ENCODE peak calls at places on chromosomes 12 and 14, in seven cellular contexts. X is substantia nigra, R is astrocyte of the cerebellum, B is neural crest cell, A is AG04449, E is GM23338, U is NCI-H1092 treated with DMSO at 0.1 percent for 48 hours. C is an unnamed sample.

GRCh38 chr12:55955800-55956508 is 9.9 kb downstream of the PMEL start:
- DNase-seq in R (no peak), U (no peak), B (no peak), E (peak; percentile 54), A (no peak), X (no peak), C (peak; percentile 71)

GRCh38 chr12:3559601-3560294 is 68.7 kb downstream of the PRMT8 start:
- DNase-seq in A (no peak), U (peak; percentile 66), E (no peak), X (no peak), R (no peak), B (no peak), C (no peak)

GRCh38 chr12:121239704-121240420 is 29.9 kb downstream of the P2RX4 start:
- DNase-seq in U (no peak), B (no peak), X (no peak), E (no peak), A (no peak), R (no peak), C (no peak)

GRCh38 chr12:65556676-65557424 is 267.4 kb upstream of the HMGA2 start:
- DNase-seq in A (no peak), R (peak; percentile 70), B (peak; percentile 75), E (peak; percentile 92), X (peak; percentile 61), U (peak; percentile 3), C (peak; percentile 84)

GRCh38 chr12:64390275-64390851 is at the start of gene C12orf56:
- DNase-seq in U (peak; percentile 32), R (no peak), B (peak; percentile 11), A (no peak), E (peak; percentile 91), X (no peak), C (peak; percentile 35)

GRCh38 chr14:20472566-20473206 is 3.5 kb downstream of the PNP start:
- DNase-seq in E (no peak), X (no peak), R (no peak), B (no peak), U (no peak), A (no peak), C (no peak)

GRCh38 chr12:30807695-30808034 is 52.9 kb upstream of the CAPRIN2 start:
- DNase-seq in R (no peak), X (no peak), B (no peak), A (no peak), E (no peak), U (no peak), C (no peak)

GRCh38 chr12:38638401-38638800 is 267.0 kb downstream of the CPNE8 start:
- DNase-seq in B (no peak), U (no peak), A (no peak), E (no peak), R (no peak), X (no peak), C (no peak)

GRCh38 chr12:119020377-119021360 is 39.3 kb downstream of the SRRM4 start:
- DNase-seq in B (peak; percentile 50), A (no peak), E (peak; percentile 97), U (no peak), R (no peak), X (no peak), C (no peak)

GRCh38 chr12:46664771-46665287 is 161.0 kb downstream of the SLC38A4 start:
- DNase-seq in E (no peak), B (no peak), A (peak; percentile 61), R (peak; percentile 71), X (no peak), U (no peak), C (peak; percentile 87)

GRCh38 chr12:109815874-109816617 is 17.2 kb downstream of the TRPV4 start:
- DNase-seq in R (no peak), E (no peak), A (no peak), U (no peak), B (no peak), X (no peak), C (no peak)

GRCh38 chr14:68877993-68878575 is 85.2 kb upstream of the ZFP36L1 start:
- DNase-seq in X (no peak), A (no peak), B (no peak), E (no peak), R (no peak), U (no peak), C (no peak)

GRCh38 chr12:124147579-124147978 is 147.3 kb upstream of the RFLNA start:
- DNase-seq in R (no peak), A (no peak), E (peak; percentile 62), B (no peak), U (no peak), X (no peak), C (no peak)

GRCh38 chr12:15650399-15651128 is 138.6 kb downstream of the EPS8 start:
- DNase-seq in B (no peak), U (no peak), R (no peak), X (no peak), E (no peak), A (no peak), C (no peak)

GRCh38 chr14:101507306-101508150 is 53.8 kb upstream of the DIO3 start:
- DNase-seq in A (no peak), B (no peak), U (no peak), E (no peak), X (no peak), R (no peak), C (no peak)

GRCh38 chr14:97270308-97270707 is 473.1 kb downstream of the VRK1 start:
- DNase-seq in B (no peak), U (no peak), A (no peak), E (no peak), R (peak; percentile 11), X (no peak), C (no peak)

GRCh38 chr12:18383203-18383602 is 121.9 kb downstream of the PIK3C2G start:
- DNase-seq in A (peak; percentile 84), B (no peak), R (peak; percentile 67), E (peak; percentile 52), U (no peak), X (no peak), C (peak; percentile 76)

GRCh38 chr12:1530592-1531159 is 63.7 kb downstream of the FBXL14 start:
- DNase-seq in B (no peak), R (no peak), E (peak; percentile 34), U (no peak), A (no peak), X (no peak), C (no peak)

GRCh38 chr12:25583545-25583944 is 30.5 kb upstream of the LMNTD1 start:
- DNase-seq in X (no peak), A (no peak), E (peak; percentile 32), R (no peak), B (no peak), U (no peak), C (no peak)

GRCh38 chr12:42444192-42444943 is 118.4 kb downstream of the PPHLN1 start:
- DNase-seq in A (no peak), U (no peak), R (no peak), B (no peak), E (no peak), X (no peak), C (no peak)

GRCh38 chr12:57793920-57794319 is 11.3 kb downstream of the TSFM start:
- DNase-seq in U (no peak), B (no peak), E (no peak), A (peak; percentile 81), R (no peak), X (no peak), C (peak; percentile 72)